ENCODE peak calls at places on chromosomes 1 and 21, in seven cellular contexts. One of them, this sample, is unnamed.

GRCh38 chr1:84682047-84682446 is 8.2 kb downstream of the SSX2IP start:
- DNase-seq in BE2C: no peak
- DNase-seq in endothelial cell of umbilical vein: no peak
- DNase-seq in psoas muscle: no peak
- DNase-seq in cardiac muscle cell: no peak
- DNase-seq in AG04449: no peak
- DNase-seq in dorsolateral prefrontal cortex: no peak
- DNase-seq in this sample: no peak

GRCh38 chr1:168082008-168082876 is 54.5 kb downstream of the GPR161 start:
- DNase-seq in BE2C: peak
- DNase-seq in endothelial cell of umbilical vein: peak
- DNase-seq in psoas muscle: peak
- DNase-seq in cardiac muscle cell: peak
- DNase-seq in AG04449: peak
- DNase-seq in dorsolateral prefrontal cortex: peak
- DNase-seq in this sample: peak

GRCh38 chr21:30349572-30349971 is 1.2 kb upstream of the KRTAP23-1 start:
- DNase-seq in BE2C: no peak
- DNase-seq in endothelial cell of umbilical vein: no peak
- DNase-seq in psoas muscle: no peak
- DNase-seq in cardiac muscle cell: no peak
- DNase-seq in AG04449: no peak
- DNase-seq in dorsolateral prefrontal cortex: no peak
- DNase-seq in this sample: no peak

GRCh38 chr1:33257388-33257758 is 1.1 kb downstream of the ZNF362 start:
- DNase-seq in BE2C: no peak
- DNase-seq in endothelial cell of umbilical vein: no peak
- DNase-seq in psoas muscle: no peak
- DNase-seq in cardiac muscle cell: no peak
- DNase-seq in AG04449: no peak
- DNase-seq in dorsolateral prefrontal cortex: no peak
- DNase-seq in this sample: peak

GRCh38 chr1:240831191-240831631 is 219.3 kb upstream of the GREM2 start:
- DNase-seq in BE2C: no peak
- DNase-seq in endothelial cell of umbilical vein: peak
- DNase-seq in psoas muscle: no peak
- DNase-seq in cardiac muscle cell: no peak
- DNase-seq in AG04449: peak
- DNase-seq in dorsolateral prefrontal cortex: no peak
- DNase-seq in this sample: no peak

GRCh38 chr21:15241997-15242767 is 177.4 kb upstream of the NRIP1 start:
- DNase-seq in BE2C: no peak
- DNase-seq in endothelial cell of umbilical vein: peak
- DNase-seq in psoas muscle: no peak
- DNase-seq in cardiac muscle cell: no peak
- DNase-seq in AG04449: no peak
- DNase-seq in dorsolateral prefrontal cortex: no peak
- DNase-seq in this sample: no peak

GRCh38 chr1:84247425-84248220 is 53.9 kb upstream of the SAMD13 start:
- DNase-seq in BE2C: no peak
- DNase-seq in endothelial cell of umbilical vein: no peak
- DNase-seq in psoas muscle: no peak
- DNase-seq in cardiac muscle cell: no peak
- DNase-seq in AG04449: peak
- DNase-seq in dorsolateral prefrontal cortex: no peak
- DNase-seq in this sample: no peak

GRCh38 chr1:8880068-8880676 is 1.7 kb upstream of the ENO1 start:
- DNase-seq in BE2C: no peak
- DNase-seq in endothelial cell of umbilical vein: peak
- DNase-seq in psoas muscle: peak
- DNase-seq in cardiac muscle cell: no peak
- DNase-seq in AG04449: peak
- DNase-seq in dorsolateral prefrontal cortex: no peak
- DNase-seq in this sample: no peak

GRCh38 chr1:109667452-109668122 is at the start of gene GSTM2:
- DNase-seq in BE2C: peak
- DNase-seq in endothelial cell of umbilical vein: peak
- DNase-seq in psoas muscle: peak
- DNase-seq in cardiac muscle cell: peak
- DNase-seq in AG04449: no peak
- DNase-seq in dorsolateral prefrontal cortex: peak
- DNase-seq in this sample: peak

GRCh38 chr1:3454811-3455618 is 550 bp downstream of the ARHGEF16 start:
- DNase-seq in BE2C: peak
- DNase-seq in endothelial cell of umbilical vein: no peak
- DNase-seq in psoas muscle: peak
- DNase-seq in cardiac muscle cell: peak
- DNase-seq in AG04449: no peak
- DNase-seq in dorsolateral prefrontal cortex: no peak
- DNase-seq in this sample: no peak

GRCh38 chr1:158117854-158118691 is 62.6 kb upstream of the CD1D start:
- DNase-seq in BE2C: peak
- DNase-seq in endothelial cell of umbilical vein: peak
- DNase-seq in psoas muscle: no peak
- DNase-seq in cardiac muscle cell: peak
- DNase-seq in AG04449: no peak
- DNase-seq in dorsolateral prefrontal cortex: no peak
- DNase-seq in this sample: peak

GRCh38 chr1:94646151-94646643 is 104.6 kb upstream of the F3 start:
- DNase-seq in BE2C: no peak
- DNase-seq in endothelial cell of umbilical vein: no peak
- DNase-seq in psoas muscle: no peak
- DNase-seq in cardiac muscle cell: no peak
- DNase-seq in AG04449: peak
- DNase-seq in dorsolateral prefrontal cortex: no peak
- DNase-seq in this sample: no peak

GRCh38 chr1:41501581-41501980 is 17.1 kb upstream of the EDN2 start:
- DNase-seq in BE2C: no peak
- DNase-seq in endothelial cell of umbilical vein: no peak
- DNase-seq in psoas muscle: peak
- DNase-seq in cardiac muscle cell: no peak
- DNase-seq in AG04449: no peak
- DNase-seq in dorsolateral prefrontal cortex: no peak
- DNase-seq in this sample: no peak

GRCh38 chr1:74731399-74732052 is 1.3 kb downstream of the CRYZ start:
- DNase-seq in BE2C: no peak
- DNase-seq in endothelial cell of umbilical vein: peak
- DNase-seq in psoas muscle: no peak
- DNase-seq in cardiac muscle cell: no peak
- DNase-seq in AG04449: no peak
- DNase-seq in dorsolateral prefrontal cortex: no peak
- DNase-seq in this sample: no peak

GRCh38 chr1:55632058-55632457 is 416.9 kb upstream of the USP24 start:
- DNase-seq in BE2C: no peak
- DNase-seq in endothelial cell of umbilical vein: peak
- DNase-seq in psoas muscle: no peak
- DNase-seq in cardiac muscle cell: no peak
- DNase-seq in AG04449: peak
- DNase-seq in dorsolateral prefrontal cortex: no peak
- DNase-seq in this sample: no peak

GRCh38 chr1:100524355-100524754 is 13.6 kb upstream of the GPR88 start:
- DNase-seq in BE2C: no peak
- DNase-seq in endothelial cell of umbilical vein: no peak
- DNase-seq in psoas muscle: no peak
- DNase-seq in cardiac muscle cell: no peak
- DNase-seq in AG04449: no peak
- DNase-seq in dorsolateral prefrontal cortex: no peak
- DNase-seq in this sample: no peak

GRCh38 chr1:234890694-234891093 is 237.9 kb downstream of the TOMM20 start:
- DNase-seq in BE2C: no peak
- DNase-seq in endothelial cell of umbilical vein: no peak
- DNase-seq in psoas muscle: no peak
- DNase-seq in cardiac muscle cell: no peak
- DNase-seq in AG04449: no peak
- DNase-seq in dorsolateral prefrontal cortex: no peak
- DNase-seq in this sample: no peak

GRCh38 chr1:163844393-163844948 is 522.7 kb downstream of the NUF2 start:
- DNase-seq in BE2C: no peak
- DNase-seq in endothelial cell of umbilical vein: no peak
- DNase-seq in psoas muscle: no peak
- DNase-seq in cardiac muscle cell: no peak
- DNase-seq in AG04449: peak
- DNase-seq in dorsolateral prefrontal cortex: no peak
- DNase-seq in this sample: no peak

GRCh38 chr1:14366361-14367018 is 232.0 kb upstream of the KAZN start:
- DNase-seq in BE2C: no peak
- DNase-seq in endothelial cell of umbilical vein: no peak
- DNase-seq in psoas muscle: peak
- DNase-seq in cardiac muscle cell: peak
- DNase-seq in AG04449: no peak
- DNase-seq in dorsolateral prefrontal cortex: no peak
- DNase-seq in this sample: peak

GRCh38 chr1:227416156-227416865 is 98.0 kb upstream of the CDC42BPA start:
- DNase-seq in BE2C: no peak
- DNase-seq in endothelial cell of umbilical vein: no peak
- DNase-seq in psoas muscle: no peak
- DNase-seq in cardiac muscle cell: no peak
- DNase-seq in AG04449: no peak
- DNase-seq in dorsolateral prefrontal cortex: no peak
- DNase-seq in this sample: no peak

GRCh38 chr1:18836654-18837053 is 22.8 kb downstream of the TAS1R2 start:
- DNase-seq in BE2C: no peak
- DNase-seq in endothelial cell of umbilical vein: no peak
- DNase-seq in psoas muscle: no peak
- DNase-seq in cardiac muscle cell: no peak
- DNase-seq in AG04449: no peak
- DNase-seq in dorsolateral prefrontal cortex: no peak
- DNase-seq in this sample: no peak

GRCh38 chr1:63793741-63794240 is 20.0 kb downstream of the ROR1 start:
- DNase-seq in BE2C: no peak
- DNase-seq in endothelial cell of umbilical vein: no peak
- DNase-seq in psoas muscle: no peak
- DNase-seq in cardiac muscle cell: no peak
- DNase-seq in AG04449: no peak
- DNase-seq in dorsolateral prefrontal cortex: no peak
- DNase-seq in this sample: no peak

GRCh38 chr1:63787875-63788274 is 14.1 kb downstream of the ROR1 start:
- DNase-seq in BE2C: peak
- DNase-seq in endothelial cell of umbilical vein: no peak
- DNase-seq in psoas muscle: no peak
- DNase-seq in cardiac muscle cell: peak
- DNase-seq in AG04449: no peak
- DNase-seq in dorsolateral prefrontal cortex: no peak
- DNase-seq in this sample: no peak

GRCh38 chr1:63792152-63792551 is 18.3 kb downstream of the ROR1 start:
- DNase-seq in BE2C: no peak
- DNase-seq in endothelial cell of umbilical vein: no peak
- DNase-seq in psoas muscle: no peak
- DNase-seq in cardiac muscle cell: peak
- DNase-seq in AG04449: no peak
- DNase-seq in dorsolateral prefrontal cortex: no peak
- DNase-seq in this sample: no peak

GRCh38 chr1:63790989-63791388 is 17.2 kb downstream of the ROR1 start:
- DNase-seq in BE2C: no peak
- DNase-seq in endothelial cell of umbilical vein: no peak
- DNase-seq in psoas muscle: no peak
- DNase-seq in cardiac muscle cell: no peak
- DNase-seq in AG04449: no peak
- DNase-seq in dorsolateral prefrontal cortex: no peak
- DNase-seq in this sample: no peak

GRCh38 chr1:63789856-63790605 is 16.2 kb downstream of the ROR1 start:
- DNase-seq in BE2C: no peak
- DNase-seq in endothelial cell of umbilical vein: no peak
- DNase-seq in psoas muscle: no peak
- DNase-seq in cardiac muscle cell: no peak
- DNase-seq in AG04449: no peak
- DNase-seq in dorsolateral prefrontal cortex: no peak
- DNase-seq in this sample: no peak
- H3K4me3 ChIP-seq in BE2C: no peak
- H3K4me3 ChIP-seq in endothelial cell of umbilical vein: no peak
- H3K4me3 ChIP-seq in psoas muscle: no peak
- H3K4me3 ChIP-seq in cardiac muscle cell: no peak
- H3K4me3 ChIP-seq in AG04449: no peak
- H3K4me3 ChIP-seq in dorsolateral prefrontal cortex: no peak
- H3K4me3 ChIP-seq in this sample: no peak

DNA sequence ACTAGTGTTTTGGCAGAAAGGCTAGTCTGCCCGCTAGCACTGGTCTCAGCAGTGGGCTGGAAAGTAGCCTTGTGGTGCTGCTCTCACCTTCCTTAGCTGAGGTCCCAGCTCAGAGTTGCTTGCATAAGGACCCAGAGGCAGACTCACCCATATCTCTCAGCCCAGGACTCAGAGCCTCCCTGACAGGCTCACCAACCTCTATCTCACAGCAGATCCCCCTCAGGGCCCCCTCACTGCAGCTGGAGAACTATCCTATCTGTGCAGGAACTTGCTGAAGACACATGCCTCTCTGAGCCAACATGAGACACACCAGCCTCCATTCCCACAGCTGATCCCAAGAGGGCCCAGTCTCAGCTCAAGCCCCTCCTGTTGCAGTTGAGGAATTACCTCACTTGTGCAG is 82.6 kb downstream of the IARS2 start:
- DNase-seq in BE2C: no peak
- DNase-seq in endothelial cell of umbilical vein: no peak
- DNase-seq in psoas muscle: no peak
- DNase-seq in cardiac muscle cell: no peak
- DNase-seq in AG04449: no peak
- DNase-seq in dorsolateral prefrontal cortex: no peak
- DNase-seq in this sample: no peak
- H3K4me3 ChIP-seq in BE2C: no peak
- H3K4me3 ChIP-seq in endothelial cell of umbilical vein: no peak
- H3K4me3 ChIP-seq in psoas muscle: no peak
- H3K4me3 ChIP-seq in cardiac muscle cell: no peak
- H3K4me3 ChIP-seq in AG04449: no peak
- H3K4me3 ChIP-seq in dorsolateral prefrontal cortex: no peak
- H3K4me3 ChIP-seq in this sample: no peak

GRCh38 chr1:27630859-27631491 is 4.0 kb downstream of the FGR start:
- DNase-seq in BE2C: no peak
- DNase-seq in endothelial cell of umbilical vein: no peak
- DNase-seq in psoas muscle: no peak
- DNase-seq in cardiac muscle cell: no peak
- DNase-seq in AG04449: no peak
- DNase-seq in dorsolateral prefrontal cortex: no peak
- DNase-seq in this sample: no peak

GRCh38 chr1:27633640-27634165 is 1.3 kb downstream of the FGR start:
- DNase-seq in BE2C: no peak
- DNase-seq in endothelial cell of umbilical vein: no peak
- DNase-seq in psoas muscle: no peak
- DNase-seq in cardiac muscle cell: no peak
- DNase-seq in AG04449: no peak
- DNase-seq in dorsolateral prefrontal cortex: no peak
- DNase-seq in this sample: no peak

GRCh38 chr1:27633298-27633610 is 1.7 kb downstream of the FGR start:
- DNase-seq in BE2C: no peak
- DNase-seq in endothelial cell of umbilical vein: no peak
- DNase-seq in psoas muscle: no peak
- DNase-seq in cardiac muscle cell: no peak
- DNase-seq in AG04449: no peak
- DNase-seq in dorsolateral prefrontal cortex: no peak
- DNase-seq in this sample: no peak

GRCh38 chr1:27634166-27634981 is 611 bp downstream of the FGR start:
- DNase-seq in BE2C: peak
- DNase-seq in endothelial cell of umbilical vein: peak
- DNase-seq in psoas muscle: peak
- DNase-seq in cardiac muscle cell: peak
- DNase-seq in AG04449: no peak
- DNase-seq in dorsolateral prefrontal cortex: no peak
- DNase-seq in this sample: no peak

GRCh38 chr1:27632387-27633297 is 2.3 kb downstream of the FGR start:
- DNase-seq in BE2C: no peak
- DNase-seq in endothelial cell of umbilical vein: no peak
- DNase-seq in psoas muscle: no peak
- DNase-seq in cardiac muscle cell: no peak
- DNase-seq in AG04449: no peak
- DNase-seq in dorsolateral prefrontal cortex: no peak
- DNase-seq in this sample: no peak
- H3K4me3 ChIP-seq in BE2C: no peak
- H3K4me3 ChIP-seq in endothelial cell of umbilical vein: no peak
- H3K4me3 ChIP-seq in psoas muscle: no peak
- H3K4me3 ChIP-seq in cardiac muscle cell: no peak
- H3K4me3 ChIP-seq in AG04449: no peak
- H3K4me3 ChIP-seq in dorsolateral prefrontal cortex: no peak
- H3K4me3 ChIP-seq in this sample: no peak

GRCh38 chr21:39350094-39351006 is 1.5 kb upstream of the HMGN1 start:
- DNase-seq in BE2C: no peak
- DNase-seq in endothelial cell of umbilical vein: no peak
- DNase-seq in psoas muscle: no peak
- DNase-seq in cardiac muscle cell: no peak
- DNase-seq in AG04449: no peak
- DNase-seq in dorsolateral prefrontal cortex: no peak
- DNase-seq in this sample: no peak
- H3K4me3 ChIP-seq in BE2C: peak
- H3K4me3 ChIP-seq in endothelial cell of umbilical vein: peak
- H3K4me3 ChIP-seq in psoas muscle: peak
- H3K4me3 ChIP-seq in cardiac muscle cell: peak
- H3K4me3 ChIP-seq in AG04449: peak
- H3K4me3 ChIP-seq in dorsolateral prefrontal cortex: peak
- H3K4me3 ChIP-seq in this sample: peak

This sample was measured in SJCRH30.